ENCODE peak calls at places on chromosomes 13 and 19, in nine cellular contexts. One of them, this sample, is unnamed.

GRCh38 chr13:74306496-74306895 is 172.3 kb upstream of the KLF12 start:
- DNase-seq in GM10248: no peak
- DNase-seq in esophagus squamous epithelium: no peak
- DNase-seq in stimulated activated CD8-positive, alpha-beta memory T cell treated with anti-CD3 and anti-CD28 coated beads, Interleukin-7, amount 100 ng/mL, for 1 hour: no peak
- DNase-seq in mucosa of descending colon: no peak
- DNase-seq in uterus: no peak
- DNase-seq in ELF-1: peak; percentile 5
- DNase-seq in LNCaP clone FGC: no peak
- DNase-seq in iris pigment epithelial cell: peak; percentile 26
- DNase-seq in this sample: peak; percentile 10

GRCh38 chr19:2167896-2168618 is 4.3 kb downstream of the DOT1L start:
- DNase-seq in GM10248: peak; percentile 70
- DNase-seq in esophagus squamous epithelium: peak; percentile 49
- DNase-seq in stimulated activated CD8-positive, alpha-beta memory T cell treated with anti-CD3 and anti-CD28 coated beads, Interleukin-7, amount 100 ng/mL, for 1 hour: no peak
- DNase-seq in mucosa of descending colon: peak; percentile 53
- DNase-seq in uterus: peak; percentile 59
- DNase-seq in ELF-1: no peak
- DNase-seq in LNCaP clone FGC: no peak
- DNase-seq in iris pigment epithelial cell: peak; percentile 64
- DNase-seq in this sample: peak; percentile 50

GRCh38 chr19:12834976-12835757 is 788 bp upstream of the RTBDN start:
- DNase-seq in GM10248: no peak
- DNase-seq in esophagus squamous epithelium: no peak
- DNase-seq in stimulated activated CD8-positive, alpha-beta memory T cell treated with anti-CD3 and anti-CD28 coated beads, Interleukin-7, amount 100 ng/mL, for 1 hour: no peak
- DNase-seq in mucosa of descending colon: peak; percentile 58
- DNase-seq in uterus: no peak
- DNase-seq in ELF-1: no peak
- DNase-seq in LNCaP clone FGC: no peak
- DNase-seq in iris pigment epithelial cell: no peak
- DNase-seq in this sample: no peak

GRCh38 chr13:97417698-97418097 is 16.3 kb upstream of the RAP2A start:
- DNase-seq in GM10248: no peak
- DNase-seq in esophagus squamous epithelium: no peak
- DNase-seq in stimulated activated CD8-positive, alpha-beta memory T cell treated with anti-CD3 and anti-CD28 coated beads, Interleukin-7, amount 100 ng/mL, for 1 hour: no peak
- DNase-seq in mucosa of descending colon: no peak
- DNase-seq in uterus: no peak
- DNase-seq in ELF-1: no peak
- DNase-seq in LNCaP clone FGC: no peak
- DNase-seq in iris pigment epithelial cell: no peak
- DNase-seq in this sample: no peak

GRCh38 chr13:76225815-76226489 is 589.8 kb downstream of the LMO7 start:
- DNase-seq in GM10248: no peak
- DNase-seq in esophagus squamous epithelium: no peak
- DNase-seq in stimulated activated CD8-positive, alpha-beta memory T cell treated with anti-CD3 and anti-CD28 coated beads, Interleukin-7, amount 100 ng/mL, for 1 hour: no peak
- DNase-seq in mucosa of descending colon: no peak
- DNase-seq in uterus: no peak
- DNase-seq in ELF-1: no peak
- DNase-seq in LNCaP clone FGC: no peak
- DNase-seq in iris pigment epithelial cell: peak; percentile 57
- DNase-seq in this sample: peak; percentile 31

GRCh38 chr13:43348397-43348796 is 325.0 kb downstream of the DNAJC15 start:
- DNase-seq in GM10248: no peak
- DNase-seq in esophagus squamous epithelium: no peak
- DNase-seq in stimulated activated CD8-positive, alpha-beta memory T cell treated with anti-CD3 and anti-CD28 coated beads, Interleukin-7, amount 100 ng/mL, for 1 hour: no peak
- DNase-seq in mucosa of descending colon: no peak
- DNase-seq in uterus: no peak
- DNase-seq in ELF-1: no peak
- DNase-seq in LNCaP clone FGC: no peak
- DNase-seq in iris pigment epithelial cell: peak; percentile 60
- DNase-seq in this sample: no peak

GRCh38 chr19:33282036-33282686 is 20.2 kb downstream of the CEBPA start:
- DNase-seq in GM10248: no peak
- DNase-seq in esophagus squamous epithelium: no peak
- DNase-seq in stimulated activated CD8-positive, alpha-beta memory T cell treated with anti-CD3 and anti-CD28 coated beads, Interleukin-7, amount 100 ng/mL, for 1 hour: no peak
- DNase-seq in mucosa of descending colon: no peak
- DNase-seq in uterus: peak; percentile 29
- DNase-seq in ELF-1: no peak
- DNase-seq in LNCaP clone FGC: no peak
- DNase-seq in iris pigment epithelial cell: no peak
- DNase-seq in this sample: peak; percentile 72

GRCh38 chr19:32819415-32820400 is 49.9 kb downstream of the SLC7A9 start:
- DNase-seq in GM10248: no peak
- DNase-seq in esophagus squamous epithelium: no peak
- DNase-seq in stimulated activated CD8-positive, alpha-beta memory T cell treated with anti-CD3 and anti-CD28 coated beads, Interleukin-7, amount 100 ng/mL, for 1 hour: no peak
- DNase-seq in mucosa of descending colon: no peak
- DNase-seq in uterus: no peak
- DNase-seq in ELF-1: no peak
- DNase-seq in LNCaP clone FGC: no peak
- DNase-seq in iris pigment epithelial cell: no peak
- DNase-seq in this sample: no peak

GRCh38 chr19:54256250-54257115 is 590 bp downstream of the LILRB5 start:
- DNase-seq in GM10248: no peak
- DNase-seq in esophagus squamous epithelium: no peak
- DNase-seq in stimulated activated CD8-positive, alpha-beta memory T cell treated with anti-CD3 and anti-CD28 coated beads, Interleukin-7, amount 100 ng/mL, for 1 hour: no peak
- DNase-seq in mucosa of descending colon: no peak
- DNase-seq in uterus: no peak
- DNase-seq in ELF-1: no peak
- DNase-seq in LNCaP clone FGC: no peak
- DNase-seq in iris pigment epithelial cell: no peak
- DNase-seq in this sample: no peak

GRCh38 chr13:44365008-44365407 is 8.6 kb upstream of the SERP2 start:
- DNase-seq in GM10248: no peak
- DNase-seq in esophagus squamous epithelium: no peak
- DNase-seq in stimulated activated CD8-positive, alpha-beta memory T cell treated with anti-CD3 and anti-CD28 coated beads, Interleukin-7, amount 100 ng/mL, for 1 hour: no peak
- DNase-seq in mucosa of descending colon: no peak
- DNase-seq in uterus: no peak
- DNase-seq in ELF-1: no peak
- DNase-seq in LNCaP clone FGC: no peak
- DNase-seq in iris pigment epithelial cell: peak; percentile 29
- DNase-seq in this sample: peak; percentile 51

GRCh38 chr13:51717786-51718398 is 86.1 kb downstream of the DHRS12 start:
- DNase-seq in GM10248: no peak
- DNase-seq in esophagus squamous epithelium: no peak
- DNase-seq in stimulated activated CD8-positive, alpha-beta memory T cell treated with anti-CD3 and anti-CD28 coated beads, Interleukin-7, amount 100 ng/mL, for 1 hour: no peak
- DNase-seq in mucosa of descending colon: no peak
- DNase-seq in uterus: no peak
- DNase-seq in ELF-1: no peak
- DNase-seq in LNCaP clone FGC: no peak
- DNase-seq in iris pigment epithelial cell: no peak
- DNase-seq in this sample: no peak

GRCh38 chr19:39192846-39193245 is 3.9 kb upstream of the NCCRP1 start:
- DNase-seq in GM10248: no peak
- DNase-seq in esophagus squamous epithelium: no peak
- DNase-seq in stimulated activated CD8-positive, alpha-beta memory T cell treated with anti-CD3 and anti-CD28 coated beads, Interleukin-7, amount 100 ng/mL, for 1 hour: no peak
- DNase-seq in mucosa of descending colon: no peak
- DNase-seq in uterus: no peak
- DNase-seq in ELF-1: no peak
- DNase-seq in LNCaP clone FGC: no peak
- DNase-seq in iris pigment epithelial cell: peak; percentile 7
- DNase-seq in this sample: peak; percentile 33

GRCh38 chr19:46201413-46202310 is 27.9 kb upstream of the IGFL1 start:
- DNase-seq in GM10248: no peak
- DNase-seq in esophagus squamous epithelium: no peak
- DNase-seq in stimulated activated CD8-positive, alpha-beta memory T cell treated with anti-CD3 and anti-CD28 coated beads, Interleukin-7, amount 100 ng/mL, for 1 hour: no peak
- DNase-seq in mucosa of descending colon: no peak
- DNase-seq in uterus: no peak
- DNase-seq in ELF-1: no peak
- DNase-seq in LNCaP clone FGC: no peak
- DNase-seq in iris pigment epithelial cell: no peak
- DNase-seq in this sample: no peak

GRCh38 chr13:30832845-30833332 is 73.2 kb upstream of the MEDAG start:
- DNase-seq in GM10248: peak; percentile 36
- DNase-seq in esophagus squamous epithelium: no peak
- DNase-seq in stimulated activated CD8-positive, alpha-beta memory T cell treated with anti-CD3 and anti-CD28 coated beads, Interleukin-7, amount 100 ng/mL, for 1 hour: no peak
- DNase-seq in mucosa of descending colon: peak; percentile 94
- DNase-seq in uterus: peak; percentile 50
- DNase-seq in ELF-1: peak; percentile 80
- DNase-seq in LNCaP clone FGC: peak; percentile 61
- DNase-seq in iris pigment epithelial cell: peak; percentile 63
- DNase-seq in this sample: peak; percentile 71

GRCh38 chr13:81929988-81930387 is 1589.1 kb upstream of the SPRY2 start:
- DNase-seq in GM10248: no peak
- DNase-seq in esophagus squamous epithelium: no peak
- DNase-seq in stimulated activated CD8-positive, alpha-beta memory T cell treated with anti-CD3 and anti-CD28 coated beads, Interleukin-7, amount 100 ng/mL, for 1 hour: no peak
- DNase-seq in mucosa of descending colon: no peak
- DNase-seq in uterus: no peak
- DNase-seq in ELF-1: peak; percentile 20
- DNase-seq in LNCaP clone FGC: peak; percentile 4
- DNase-seq in iris pigment epithelial cell: peak; percentile 20
- DNase-seq in this sample: no peak

GRCh38 chr19:30325657-30326056 is 46.5 kb upstream of the ZNF536 start:
- DNase-seq in GM10248: no peak
- DNase-seq in esophagus squamous epithelium: no peak
- DNase-seq in stimulated activated CD8-positive, alpha-beta memory T cell treated with anti-CD3 and anti-CD28 coated beads, Interleukin-7, amount 100 ng/mL, for 1 hour: no peak
- DNase-seq in mucosa of descending colon: no peak
- DNase-seq in uterus: no peak
- DNase-seq in ELF-1: no peak
- DNase-seq in LNCaP clone FGC: no peak
- DNase-seq in iris pigment epithelial cell: no peak
- DNase-seq in this sample: no peak

GRCh38 chr13:111460548-111461444 is 140.4 kb downstream of the TEX29 start:
- DNase-seq in GM10248: no peak
- DNase-seq in esophagus squamous epithelium: no peak
- DNase-seq in stimulated activated CD8-positive, alpha-beta memory T cell treated with anti-CD3 and anti-CD28 coated beads, Interleukin-7, amount 100 ng/mL, for 1 hour: no peak
- DNase-seq in mucosa of descending colon: no peak
- DNase-seq in uterus: no peak
- DNase-seq in ELF-1: peak; percentile 60
- DNase-seq in LNCaP clone FGC: peak; percentile 37
- DNase-seq in iris pigment epithelial cell: peak; percentile 27
- DNase-seq in this sample: peak; percentile 53

GRCh38 chr13:38002596-38002995 is 133.0 kb upstream of the TRPC4 start:
- DNase-seq in GM10248: no peak
- DNase-seq in esophagus squamous epithelium: no peak
- DNase-seq in stimulated activated CD8-positive, alpha-beta memory T cell treated with anti-CD3 and anti-CD28 coated beads, Interleukin-7, amount 100 ng/mL, for 1 hour: no peak
- DNase-seq in mucosa of descending colon: no peak
- DNase-seq in uterus: no peak
- DNase-seq in ELF-1: no peak
- DNase-seq in LNCaP clone FGC: peak; percentile 90
- DNase-seq in iris pigment epithelial cell: no peak
- DNase-seq in this sample: no peak

GRCh38 chr19:34418300-34418699 is 9.9 kb upstream of the UBA2 start:
- DNase-seq in GM10248: no peak
- DNase-seq in esophagus squamous epithelium: no peak
- DNase-seq in stimulated activated CD8-positive, alpha-beta memory T cell treated with anti-CD3 and anti-CD28 coated beads, Interleukin-7, amount 100 ng/mL, for 1 hour: no peak
- DNase-seq in mucosa of descending colon: no peak
- DNase-seq in uterus: no peak
- DNase-seq in ELF-1: no peak
- DNase-seq in LNCaP clone FGC: no peak
- DNase-seq in iris pigment epithelial cell: no peak
- DNase-seq in this sample: no peak

GRCh38 chr13:91719033-91719432 is 320.6 kb downstream of the GPC5 start:
- DNase-seq in GM10248: no peak
- DNase-seq in esophagus squamous epithelium: no peak
- DNase-seq in stimulated activated CD8-positive, alpha-beta memory T cell treated with anti-CD3 and anti-CD28 coated beads, Interleukin-7, amount 100 ng/mL, for 1 hour: no peak
- DNase-seq in mucosa of descending colon: no peak
- DNase-seq in uterus: no peak
- DNase-seq in ELF-1: no peak
- DNase-seq in LNCaP clone FGC: no peak
- DNase-seq in iris pigment epithelial cell: peak; percentile 9
- DNase-seq in this sample: no peak

GRCh38 chr19:12933287-12934072 is at the start of gene FARSA:
- DNase-seq in GM10248: peak; percentile 93
- DNase-seq in esophagus squamous epithelium: peak; percentile 58
- DNase-seq in stimulated activated CD8-positive, alpha-beta memory T cell treated with anti-CD3 and anti-CD28 coated beads, Interleukin-7, amount 100 ng/mL, for 1 hour: peak; percentile 73
- DNase-seq in mucosa of descending colon: peak; percentile 93
- DNase-seq in uterus: peak; percentile 91
- DNase-seq in ELF-1: peak; percentile 93
- DNase-seq in LNCaP clone FGC: peak; percentile 67
- DNase-seq in iris pigment epithelial cell: peak; percentile 93
- DNase-seq in this sample: peak; percentile 92

GRCh38 chr19:2083174-2083854 is 12.8 kb downstream of the MOB3A start:
- DNase-seq in GM10248: peak; percentile 63
- DNase-seq in esophagus squamous epithelium: no peak
- DNase-seq in stimulated activated CD8-positive, alpha-beta memory T cell treated with anti-CD3 and anti-CD28 coated beads, Interleukin-7, amount 100 ng/mL, for 1 hour: peak; percentile 48
- DNase-seq in mucosa of descending colon: no peak
- DNase-seq in uterus: peak; percentile 25
- DNase-seq in ELF-1: no peak
- DNase-seq in LNCaP clone FGC: no peak
- DNase-seq in iris pigment epithelial cell: no peak
- DNase-seq in this sample: no peak

GRCh38 chr19:29387586-29387985 is 138.2 kb upstream of the VSTM2B start:
- DNase-seq in GM10248: no peak
- DNase-seq in esophagus squamous epithelium: no peak
- DNase-seq in stimulated activated CD8-positive, alpha-beta memory T cell treated with anti-CD3 and anti-CD28 coated beads, Interleukin-7, amount 100 ng/mL, for 1 hour: no peak
- DNase-seq in mucosa of descending colon: no peak
- DNase-seq in uterus: no peak
- DNase-seq in ELF-1: no peak
- DNase-seq in LNCaP clone FGC: no peak
- DNase-seq in iris pigment epithelial cell: no peak
- DNase-seq in this sample: no peak

GRCh38 chr13:80084086-80084676 is 256.7 kb downstream of the SPRY2 start:
- DNase-seq in GM10248: no peak
- DNase-seq in esophagus squamous epithelium: no peak
- DNase-seq in stimulated activated CD8-positive, alpha-beta memory T cell treated with anti-CD3 and anti-CD28 coated beads, Interleukin-7, amount 100 ng/mL, for 1 hour: no peak
- DNase-seq in mucosa of descending colon: no peak
- DNase-seq in uterus: no peak
- DNase-seq in ELF-1: peak; percentile 41
- DNase-seq in LNCaP clone FGC: no peak
- DNase-seq in iris pigment epithelial cell: peak; percentile 98
- DNase-seq in this sample: peak; percentile 85

GRCh38 chr13:44758595-44759221 is 182.6 kb upstream of the TSC22D1 start:
- DNase-seq in GM10248: no peak
- DNase-seq in esophagus squamous epithelium: no peak
- DNase-seq in stimulated activated CD8-positive, alpha-beta memory T cell treated with anti-CD3 and anti-CD28 coated beads, Interleukin-7, amount 100 ng/mL, for 1 hour: no peak
- DNase-seq in mucosa of descending colon: no peak
- DNase-seq in uterus: no peak
- DNase-seq in ELF-1: peak; percentile 15
- DNase-seq in LNCaP clone FGC: no peak
- DNase-seq in iris pigment epithelial cell: peak; percentile 99
- DNase-seq in this sample: peak; percentile 80

GRCh38 chr13:64934569-64935362 is 2295.4 kb downstream of the PCDH9 start:
- DNase-seq in GM10248: no peak
- DNase-seq in esophagus squamous epithelium: no peak
- DNase-seq in stimulated activated CD8-positive, alpha-beta memory T cell treated with anti-CD3 and anti-CD28 coated beads, Interleukin-7, amount 100 ng/mL, for 1 hour: no peak
- DNase-seq in mucosa of descending colon: no peak
- DNase-seq in uterus: no peak
- DNase-seq in ELF-1: no peak
- DNase-seq in LNCaP clone FGC: no peak
- DNase-seq in iris pigment epithelial cell: no peak
- DNase-seq in this sample: no peak

GRCh38 chr13:94140027-94140426 is 339.5 kb downstream of the DCT start:
- DNase-seq in GM10248: no peak
- DNase-seq in esophagus squamous epithelium: no peak
- DNase-seq in stimulated activated CD8-positive, alpha-beta memory T cell treated with anti-CD3 and anti-CD28 coated beads, Interleukin-7, amount 100 ng/mL, for 1 hour: no peak
- DNase-seq in mucosa of descending colon: no peak
- DNase-seq in uterus: no peak
- DNase-seq in ELF-1: no peak
- DNase-seq in LNCaP clone FGC: no peak
- DNase-seq in iris pigment epithelial cell: no peak
- DNase-seq in this sample: no peak

GRCh38 chr19:37975596-37976515 is 68.8 kb downstream of the SIPA1L3 start:
- DNase-seq in GM10248: no peak
- DNase-seq in esophagus squamous epithelium: no peak
- DNase-seq in stimulated activated CD8-positive, alpha-beta memory T cell treated with anti-CD3 and anti-CD28 coated beads, Interleukin-7, amount 100 ng/mL, for 1 hour: no peak
- DNase-seq in mucosa of descending colon: no peak
- DNase-seq in uterus: no peak
- DNase-seq in ELF-1: no peak
- DNase-seq in LNCaP clone FGC: no peak
- DNase-seq in iris pigment epithelial cell: no peak
- DNase-seq in this sample: no peak

GRCh38 chr13:31116224-31116623 is 45.5 kb downstream of the HSPH1 start:
- DNase-seq in GM10248: no peak
- DNase-seq in esophagus squamous epithelium: no peak
- DNase-seq in stimulated activated CD8-positive, alpha-beta memory T cell treated with anti-CD3 and anti-CD28 coated beads, Interleukin-7, amount 100 ng/mL, for 1 hour: no peak
- DNase-seq in mucosa of descending colon: no peak
- DNase-seq in uterus: no peak
- DNase-seq in ELF-1: no peak
- DNase-seq in LNCaP clone FGC: no peak
- DNase-seq in iris pigment epithelial cell: no peak
- DNase-seq in this sample: no peak

GRCh38 chr13:113954046-113954841 is 19.6 kb downstream of the C13orf46 start:
- DNase-seq in GM10248: no peak
- DNase-seq in esophagus squamous epithelium: no peak
- DNase-seq in stimulated activated CD8-positive, alpha-beta memory T cell treated with anti-CD3 and anti-CD28 coated beads, Interleukin-7, amount 100 ng/mL, for 1 hour: no peak
- DNase-seq in mucosa of descending colon: peak; percentile 14
- DNase-seq in uterus: no peak
- DNase-seq in ELF-1: no peak
- DNase-seq in LNCaP clone FGC: no peak
- DNase-seq in iris pigment epithelial cell: no peak
- DNase-seq in this sample: no peak